ENCODE peak calls at places on chromosomes 7 and 10, in seven cellular contexts. K is heart right ventricle, H is upper lobe of right lung, A is astrocyte of the spinal cord, X is breast epithelium, Z is PC-3, S is cardiac fibroblast. G is an unnamed sample.

GRCh38 chr10:75708060-75708459 is 276.6 kb downstream of the LRMDA start:
- DNase-seq in A (no peak), H (no peak), S (no peak), Z (no peak), X (no peak), K (no peak), G (no peak)

GRCh38 chr7:40899151-40899550 is 764.3 kb downstream of the SUGCT start:
- DNase-seq in K (no peak), H (no peak), X (peak), A (no peak), Z (no peak), S (no peak), G (no peak)

GRCh38 chr7:1856966-1857441 is 186.9 kb downstream of the ELFN1 start:
- DNase-seq in Z (no peak), S (no peak), H (peak), X (no peak), K (peak), A (no peak), G (no peak)

GRCh38 chr7:23106491-23106800 is 861 bp downstream of the KLHL7 start:
- DNase-seq in Z (peak), K (no peak), A (no peak), X (peak), S (peak), H (no peak), G (no peak)

GRCh38 chr10:118332247-118332646 is 9.9 kb downstream of the FAM204A start:
- DNase-seq in K (no peak), Z (no peak), A (no peak), H (no peak), X (no peak), S (no peak), G (no peak)

GRCh38 chr7:44236333-44236728 is 35.6 kb downstream of the YKT6 start:
- DNase-seq in A (no peak), H (no peak), S (no peak), K (no peak), Z (no peak), X (no peak), G (no peak)

GRCh38 chr7:111184960-111185359 is 94.0 kb downstream of the LRRN3 start:
- DNase-seq in A (no peak), S (no peak), X (no peak), H (no peak), Z (no peak), K (no peak), G (no peak)

GRCh38 chr7:99918959-99919813 is at the start of gene TRIM4:
- DNase-seq in Z (peak), H (peak), K (peak), X (peak), A (peak), S (peak), G (peak)

GRCh38 chr10:1406976-1407945 is 330.1 kb downstream of the ADARB2 start:
- DNase-seq in A (no peak), H (no peak), Z (no peak), X (no peak), S (no peak), K (no peak), G (peak)

GRCh38 chr7:46390042-46390441 is 469.0 kb upstream of the IGFBP3 start:
- DNase-seq in X (no peak), H (no peak), Z (no peak), A (no peak), K (no peak), S (no peak), G (no peak)

GRCh38 chr7:75905785-75906604 is 9.0 kb upstream of the POR start:
- DNase-seq in H (peak), X (peak), A (peak), Z (peak), K (peak), S (peak), G (peak)

GRCh38 chr7:43927810-43928209 is 1.6 kb downstream of the UBE2D4 start:
- DNase-seq in A (no peak), H (no peak), X (no peak), K (no peak), Z (no peak), S (no peak), G (no peak)

GRCh38 chr10:124157286-124157685 is 63.9 kb upstream of the CHST15 start:
- DNase-seq in H (no peak), Z (no peak), X (no peak), A (peak), S (peak), K (no peak), G (no peak)
- TF ChIP-seq CTCF in H (no peak), Z (no peak), X (no peak), A (no peak), S (no peak), K (no peak), G (no peak)

GRCh38 chr7:73578342-73579124 is at the start of gene TBL2:
- DNase-seq in Z (peak), S (peak), A (peak), X (peak), H (peak), K (peak), G (peak)
- TF ChIP-seq CTCF in Z (no peak), S (peak), A (peak), X (no peak), H (peak), K (peak), G (no peak)

DNA sequence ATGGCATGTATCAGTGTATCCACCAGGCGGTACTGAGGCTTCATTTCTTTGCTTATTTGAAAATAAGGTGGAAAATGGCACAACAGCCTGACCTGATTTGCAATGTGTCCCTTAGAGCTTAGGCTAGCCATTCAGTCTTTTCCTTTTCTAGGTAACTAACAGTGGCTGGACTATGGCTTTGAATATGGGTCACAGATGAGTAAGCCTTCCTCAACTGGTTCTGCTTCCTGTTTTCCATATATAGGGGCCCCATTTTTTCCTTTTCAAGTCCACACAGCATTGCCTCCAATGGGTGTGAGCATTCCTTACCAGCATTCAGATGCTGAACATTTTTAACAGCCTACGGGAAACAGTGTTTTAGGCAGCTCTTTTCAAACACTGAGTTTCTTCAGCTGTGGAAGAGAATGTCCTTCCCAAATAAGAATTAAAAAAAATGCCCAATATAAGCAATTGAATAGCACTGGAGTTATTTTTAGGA is 3.9 kb upstream of the ITGB1 start:
- DNase-seq in A (peak), S (peak), K (no peak), H (no peak), Z (peak), X (no peak), G (no peak)
- TF ChIP-seq CTCF in A (no peak), S (peak), K (no peak), H (no peak), Z (peak), X (no peak), G (no peak)

GRCh38 chr10:43785252-43785651 is 136.6 kb upstream of the ZNF32 start:
- DNase-seq in H (no peak), K (no peak), X (no peak), Z (peak), S (peak), A (no peak), G (no peak)
- TF ChIP-seq CTCF in H (no peak), K (peak), X (no peak), Z (peak), S (peak), A (no peak), G (peak)

GRCh38 chr10:29658984-29659769 is 24.4 kb upstream of the SVIL start:
- DNase-seq in X (peak), S (peak), H (peak), A (peak), K (no peak), Z (peak), G (no peak)
- TF ChIP-seq CTCF in X (peak), S (peak), H (peak), A (peak), K (no peak), Z (no peak), G (no peak)

DNA sequence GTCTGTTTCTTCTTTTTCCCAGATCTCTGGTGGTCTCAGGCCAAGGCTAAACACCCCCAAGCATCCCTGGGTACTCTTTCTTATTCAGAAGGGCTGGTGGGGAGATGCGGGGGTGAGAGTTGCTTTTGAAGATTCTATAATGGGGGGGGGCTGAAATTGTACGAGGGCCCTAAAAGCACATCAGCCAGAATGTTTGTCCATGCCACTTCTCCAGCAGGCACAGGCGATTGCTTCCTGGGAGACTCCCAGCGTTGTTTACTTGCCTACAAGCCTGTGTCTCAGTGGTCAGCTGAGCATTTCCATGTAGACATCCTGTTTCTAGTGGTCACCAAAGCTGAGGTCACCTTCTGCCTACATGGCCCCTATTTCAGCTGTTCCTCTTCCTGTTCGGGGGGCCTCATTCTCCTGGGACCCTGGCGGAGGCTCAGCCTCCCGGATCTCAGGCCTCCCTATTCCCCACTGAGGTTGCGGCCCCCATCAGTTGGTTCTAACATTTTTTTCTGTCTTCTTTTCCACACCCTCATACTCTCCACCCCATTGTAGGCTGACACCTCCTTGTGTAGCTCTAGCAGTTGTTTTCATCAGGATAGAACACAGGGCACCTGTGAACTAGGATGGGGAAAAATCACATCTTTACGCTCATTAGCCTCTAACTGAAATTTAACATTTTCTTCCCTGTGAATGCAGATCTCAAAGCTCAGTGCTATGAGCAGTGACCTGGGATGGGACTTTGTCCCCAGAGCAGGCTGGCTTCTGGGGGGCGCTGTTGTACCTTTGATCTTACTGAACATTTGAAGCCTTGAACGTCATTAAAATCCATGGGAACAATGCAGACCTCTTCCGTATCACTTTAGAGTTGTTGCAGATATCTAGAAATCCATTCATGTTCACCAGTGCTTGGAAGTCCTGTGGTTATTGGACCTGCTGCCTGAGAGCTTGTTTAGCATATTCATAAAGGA is 286.5 kb downstream of the GLRX3 start:
- DNase-seq in Z (no peak), S (no peak), H (no peak), A (no peak), K (no peak), X (no peak), G (peak)
- TF ChIP-seq CTCF in Z (no peak), S (no peak), H (no peak), A (no peak), K (no peak), X (no peak), G (no peak)

DNA sequence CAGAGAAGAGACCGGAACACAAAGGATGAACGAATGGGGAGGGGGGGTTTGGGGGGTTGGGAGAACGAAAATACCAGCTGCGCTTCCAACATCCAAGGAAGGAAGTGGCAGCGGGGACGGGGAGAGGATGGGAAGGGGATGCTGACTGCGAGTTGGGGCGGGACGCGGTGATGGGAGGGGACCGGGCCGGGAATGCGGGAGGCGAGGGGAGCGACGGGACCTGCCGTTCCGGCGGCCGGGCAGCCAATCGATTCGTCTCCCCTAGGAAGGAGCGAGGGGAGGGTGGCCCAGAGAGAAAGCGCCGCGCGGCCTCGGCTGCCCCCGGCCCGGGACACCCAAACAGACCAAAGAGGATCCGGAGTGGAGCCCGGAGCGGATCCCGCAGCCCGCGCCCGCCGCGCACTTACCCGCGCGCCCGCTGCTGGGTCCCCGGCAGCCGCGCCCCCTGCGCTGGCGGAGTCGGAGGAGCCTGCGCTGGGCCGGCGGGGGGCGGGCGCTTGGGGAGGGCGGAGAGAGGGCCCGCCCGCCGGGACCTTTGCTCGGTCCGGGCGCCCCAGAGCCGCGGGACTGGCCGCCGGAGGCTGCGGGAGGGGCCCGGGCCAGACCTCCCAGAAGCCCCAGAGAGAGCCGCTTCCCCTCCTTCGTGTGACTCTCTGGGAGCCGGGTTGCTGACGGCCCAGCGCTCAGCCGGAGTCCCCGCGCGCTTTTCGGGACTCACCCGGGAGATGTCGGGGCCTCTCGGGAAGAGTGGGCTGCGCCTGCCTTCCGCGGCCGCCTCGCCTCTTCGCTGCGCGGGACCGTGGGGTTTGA is at the start of gene GSDME:
- DNase-seq in Z (peak), S (peak), X (no peak), K (peak), H (peak), A (peak), G (no peak)
- TF ChIP-seq CTCF in Z (no peak), S (no peak), X (no peak), K (no peak), H (no peak), A (no peak), G (no peak)

GRCh38 chr10:49616421-49617230 is 2.8 kb downstream of the CHAT start:
- DNase-seq in S (no peak), X (no peak), Z (no peak), H (peak), K (no peak), A (no peak), G (no peak)
- TF ChIP-seq CTCF in S (no peak), X (no peak), Z (no peak), H (no peak), K (no peak), A (no peak), G (no peak)

GRCh38 chr7:16962986-16963385 is 81.2 kb upstream of the AGR3 start:
- DNase-seq in X (no peak), S (no peak), H (no peak), A (no peak), K (no peak), Z (no peak), G (no peak)

GRCh38 chr7:16958724-16959123 is 76.9 kb upstream of the AGR3 start:
- DNase-seq in S (no peak), K (no peak), H (no peak), Z (no peak), X (no peak), A (no peak), G (no peak)

GRCh38 chr7:16960566-16960965 is 78.8 kb upstream of the AGR3 start:
- DNase-seq in S (no peak), Z (no peak), H (no peak), X (no peak), K (no peak), A (no peak), G (no peak)

GRCh38 chr7:16967174-16967868 is 85.5 kb upstream of the AGR3 start:
- DNase-seq in A (peak), Z (no peak), K (no peak), X (no peak), S (peak), H (no peak), G (no peak)

DNA sequence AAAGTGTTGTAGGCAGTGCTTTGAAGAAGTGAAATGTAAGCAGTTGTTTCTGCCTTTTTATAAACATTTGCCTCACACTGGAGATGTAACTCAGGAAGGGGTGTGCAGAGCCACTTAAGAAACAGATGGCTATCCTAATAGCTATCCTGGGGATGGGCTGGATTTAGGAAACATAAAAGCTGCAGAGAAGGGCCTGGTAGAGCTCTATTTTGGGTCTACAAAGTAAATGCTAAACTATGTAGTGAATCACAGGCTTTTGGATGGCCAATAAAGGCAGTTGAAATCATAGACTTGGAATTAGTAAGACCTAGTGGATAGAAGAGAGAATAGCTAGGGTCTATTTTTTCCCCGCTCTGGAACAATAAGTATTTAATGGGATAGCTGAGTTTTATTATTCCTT is 79.9 kb upstream of the AGR3 start:
- DNase-seq in K (no peak), S (no peak), H (no peak), Z (no peak), X (no peak), A (no peak), G (no peak)
- TF ChIP-seq CTCF in K (no peak), S (no peak), H (no peak), Z (no peak), X (no peak), A (no peak), G (no peak)

G was measured in right atrium auricular region.